ENCODE peak calls at places on chromosome 22, in six cellular contexts. Q, N, O, V, X and M are unnamed samples.

GRCh38 chr22:49586244-49586748 is 241.4 kb downstream of the BRD1 start:
- DNase-seq in V (no peak), N (no peak), Q (no peak), O (no peak), X (no peak), M (peak; percentile 14)

GRCh38 chr22:20316217-20316843 is 3.5 kb downstream of the DGCR6L start:
- DNase-seq in V (peak; percentile 39), O (no peak), X (no peak), Q (no peak), N (no peak), M (no peak)

GRCh38 chr22:39938509-39938908 is 21.7 kb upstream of the TMA7B start:
- DNase-seq in N (no peak), X (no peak), Q (no peak), V (no peak), O (no peak), M (no peak)

GRCh38 chr22:37696657-37697539 is at the start of gene TRIOBP:
- DNase-seq in X (peak; percentile 58), O (no peak), V (peak; percentile 89), N (peak; percentile 96), Q (peak; percentile 97), M (peak; percentile 99)

GRCh38 chr22:36363378-36363931 is 24.3 kb downstream of the MYH9 start:
- DNase-seq in N (no peak), Q (peak; percentile 36), V (no peak), X (no peak), O (no peak), M (peak; percentile 87)

GRCh38 chr22:45262195-45262930 is 21.7 kb upstream of the KIAA0930 start:
- DNase-seq in V (no peak), N (no peak), Q (no peak), X (no peak), O (no peak), M (no peak)

GRCh38 chr22:28341001-28341400 is 338.6 kb downstream of the TTC28 start:
- DNase-seq in V (no peak), X (no peak), O (peak; percentile 5), N (no peak), Q (no peak), M (peak; percentile 49)

GRCh38 chr22:45103756-45104155 is 60.0 kb upstream of the NUP50 start:
- DNase-seq in V (no peak), N (no peak), Q (no peak), X (no peak), O (no peak), M (no peak)

GRCh38 chr22:30970356-30970746 is 1.3 kb downstream of the TUG1 start:
- DNase-seq in O (no peak), N (no peak), Q (no peak), X (no peak), V (no peak), M (no peak)

GRCh38 chr22:36934940-36935610 is 21.6 kb downstream of the CSF2RB start:
- DNase-seq in Q (no peak), N (no peak), V (peak; percentile 29), O (no peak), X (no peak), M (no peak)

GRCh38 chr22:24566899-24567511 is 11.2 kb downstream of the SNRPD3 start:
- DNase-seq in V (no peak), N (no peak), O (no peak), X (no peak), Q (no peak), M (no peak)

GRCh38 chr22:50148991-50149721 is 21.4 kb upstream of the PANX2 start:
- DNase-seq in N (peak; percentile 46), V (peak; percentile 82), Q (peak; percentile 13), O (peak; percentile 86), X (peak; percentile 55), M (peak; percentile 87)

GRCh38 chr22:38613588-38613987 is 42.6 kb downstream of the FAM227A start:
- DNase-seq in O (no peak), N (no peak), Q (no peak), X (no peak), V (no peak), M (no peak)

GRCh38 chr22:39556970-39557811 is 13.4 kb upstream of the CACNA1I start:
- DNase-seq in X (peak; percentile 18), O (no peak), N (no peak), Q (peak; percentile 42), V (peak; percentile 52), M (peak; percentile 47)

GRCh38 chr22:39408807-39409206 is 9.2 kb downstream of the TAB1 start:
- DNase-seq in V (no peak), O (no peak), N (no peak), Q (no peak), X (no peak), M (no peak)

GRCh38 chr22:41868556-41868955 is 35.7 kb downstream of the SREBF2 start:
- DNase-seq in O (no peak), X (no peak), Q (no peak), V (no peak), N (no peak), M (no peak)

GRCh38 chr22:33631777-33632176 is 288.5 kb downstream of the LARGE1 start:
- DNase-seq in Q (no peak), X (no peak), V (no peak), N (no peak), O (no peak), M (no peak)

GRCh38 chr22:17924735-17925727 is 99.3 kb downstream of the MICAL3 start:
- DNase-seq in N (no peak), O (no peak), Q (no peak), V (no peak), X (no peak), M (peak; percentile 58)

GRCh38 chr22:26942301-26942927 is 285.0 kb downstream of the MIAT start:
- DNase-seq in V (no peak), O (no peak), N (no peak), X (no peak), Q (no peak), M (no peak)

GRCh38 chr22:23137905-23138520 is 3.8 kb downstream of the RSPH14 start:
- DNase-seq in Q (no peak), N (no peak), X (peak; percentile 24), O (peak; percentile 82), V (peak; percentile 79), M (no peak)

GRCh38 chr22:38230108-38230825 is 28.5 kb downstream of the MAFF start:
- DNase-seq in N (peak; percentile 61), Q (no peak), V (peak; percentile 66), X (no peak), O (peak; percentile 76), M (peak; percentile 25)

GRCh38 chr22:33427461-33427860 is 369.3 kb upstream of the SYN3 start:
- DNase-seq in Q (no peak), V (no peak), N (no peak), O (no peak), X (no peak), M (no peak)

GRCh38 chr22:23122992-23123803 is 18.6 kb downstream of the RSPH14 start:
- DNase-seq in O (no peak), N (no peak), Q (no peak), V (no peak), X (no peak), M (no peak)

GRCh38 chr22:28883917-28884753 is 763 bp downstream of the ZNRF3 start:
- DNase-seq in X (no peak), Q (no peak), N (peak; percentile 37), O (peak; percentile 22), V (no peak), M (peak; percentile 83)

GRCh38 chr22:25027959-25028840 is 75.7 kb downstream of the KIAA1671 start:
- DNase-seq in O (no peak), Q (no peak), V (peak; percentile 54), N (peak; percentile 29), X (no peak), M (no peak)

GRCh38 chr22:25148149-25148691 is 51.4 kb upstream of the CRYBB3 start:
- DNase-seq in X (no peak), N (peak; percentile 38), O (no peak), V (no peak), Q (no peak), M (peak; percentile 47)

GRCh38 chr22:39206491-39206890 is 38.3 kb downstream of the PDGFB start:
- DNase-seq in O (no peak), N (no peak), Q (no peak), V (no peak), X (no peak), M (no peak)

GRCh38 chr22:38397189-38398097 is 57.6 kb downstream of the KCNJ4 start:
- DNase-seq in V (no peak), O (peak; percentile 47), N (peak; percentile 64), Q (no peak), X (no peak), M (peak; percentile 66)

GRCh38 chr22:46758867-46759290 is 3.6 kb upstream of the TBC1D22A start:
- DNase-seq in Q (no peak), N (no peak), V (peak; percentile 69), X (no peak), O (peak; percentile 87), M (peak; percentile 57)

GRCh38 chr22:46024136-46024840 is 47.3 kb upstream of the WNT7B start:
- DNase-seq in V (no peak), X (no peak), Q (no peak), N (peak; percentile 12), O (no peak), M (no peak)

GRCh38 chr22:30249049-30250038 is 2.8 kb upstream of the LIF start:
- DNase-seq in Q (no peak), V (no peak), O (no peak), N (peak; percentile 74), X (no peak), M (no peak)

GRCh38 chr22:27654536-27655445 is 146.8 kb downstream of the MN1 start:
- DNase-seq in O (no peak), V (no peak), N (no peak), Q (no peak), X (no peak), M (peak; percentile 2)

GRCh38 chr22:22408731-22409696 is 99.5 kb downstream of the ZNF280B start:
- DNase-seq in X (no peak), V (no peak), N (no peak), O (no peak), Q (peak; percentile 58), M (peak; percentile 71)